ENCODE peak calls at places on chromosomes 16 and 17, in five cellular contexts. H, R, Z, E and X are unnamed samples. For H3K27me3, the result is how much of the 10 kb centered on the place peaks cover.

GRCh38 chr16:65122974-65123845 is 1.3 kb upstream of the CDH11 start:
- DNase-seq in R (peak), Z (no peak), E (peak), H (peak), X (no peak)

GRCh38 chr17:40025991-40026815 is 11.0 kb downstream of the CSF3 start:
- DNase-seq in H (no peak), E (no peak), R (no peak), Z (peak), X (peak)

GRCh38 chr17:32317353-32317752 is 24.6 kb downstream of the C17orf75 start:
- DNase-seq in R (no peak), Z (no peak), H (no peak), E (no peak), X (no peak)

GRCh38 chr17:61809816-61810392 is 53.4 kb downstream of the BRIP1 start:
- DNase-seq in H (no peak), Z (no peak), E (no peak), R (no peak), X (no peak)

GRCh38 chr16:73616186-73616585 is 568.3 kb upstream of the ZFHX3 start:
- DNase-seq in R (no peak), Z (no peak), H (no peak), E (no peak), X (no peak)

GRCh38 chr16:17927015-17927414 is 409.5 kb downstream of the NPIPA8 start:
- DNase-seq in H (no peak), R (no peak), Z (no peak), E (no peak), X (no peak)

GRCh38 chr17:21358682-21359482 is 17.3 kb upstream of the KCNJ12 start:
- DNase-seq in E (peak), Z (no peak), R (no peak), H (no peak), X (no peak)

GRCh38 chr16:3009568-3010390 is 2.9 kb upstream of the CLDN9 start:
- DNase-seq in H (no peak), R (no peak), E (no peak), Z (no peak), X (no peak)

GRCh38 chr17:74433421-74434121 is 1.7 kb downstream of the GPRC5C start:
- DNase-seq in R (peak), E (no peak), H (no peak), Z (no peak), X (no peak)

GRCh38 chr16:15822957-15823356 is 33.9 kb downstream of the MYH11 start:
- DNase-seq in E (no peak), Z (no peak), H (no peak), R (peak), X (no peak)

DNA sequence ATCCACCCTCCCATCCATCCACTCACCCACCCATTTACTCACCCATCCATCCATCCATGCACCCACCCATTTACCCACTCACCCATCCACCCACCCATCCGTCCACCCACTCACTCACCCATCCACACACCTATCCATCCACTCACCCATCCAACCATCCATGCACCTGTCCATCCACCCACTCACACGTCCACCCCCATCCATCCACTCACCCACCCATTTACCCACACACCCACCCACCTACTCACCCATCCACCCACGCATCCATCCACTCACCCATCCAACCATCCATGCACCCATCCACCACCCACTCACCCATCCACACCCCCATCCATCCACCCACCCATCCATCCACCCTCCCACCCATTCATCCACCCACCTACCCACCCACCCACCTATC is 12.2 kb downstream of the SOX8 start:
- DNase-seq in E (no peak), Z (no peak), R (no peak), H (no peak), X (no peak)
- H3K27me3 ChIP-seq in E (under half), Z (under half), R (under half), H (half or more), X (under half)

GRCh38 chr17:47693667-47694017 is 319 bp upstream of the TBKBP1 start:
- DNase-seq in E (no peak), H (peak), Z (no peak), R (no peak), X (no peak)
- H3K27me3 ChIP-seq in E (under half), H (under half), Z (under half), R (under half), X (under half)

DNA sequence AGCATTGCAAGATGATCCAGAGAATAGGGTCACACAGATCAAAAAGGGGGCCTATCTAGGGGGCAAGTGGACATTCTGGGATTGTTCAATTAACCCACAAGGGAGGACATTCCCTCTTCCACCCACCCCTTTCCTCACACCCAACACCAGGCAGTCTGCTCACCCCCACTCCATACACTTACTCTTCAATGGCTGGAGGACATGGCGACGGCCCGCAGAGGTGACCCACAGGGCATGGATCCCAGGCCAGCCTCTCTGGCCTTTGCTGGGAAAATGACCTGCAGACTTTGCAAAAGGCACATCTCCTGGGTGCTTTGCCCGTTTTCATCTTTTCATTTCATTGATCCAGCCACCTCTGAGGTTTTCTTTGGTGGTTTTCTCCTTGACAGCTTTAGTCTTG is 1.7 kb upstream of the CACNG5 start:
- DNase-seq in H (no peak), R (no peak), E (no peak), Z (no peak), X (no peak)
- H3K27me3 ChIP-seq in H (under half), R (under half), E (under half), Z (under half), X (under half)

GRCh38 chr16:87955302-87956168 is 4.3 kb downstream of the BANP start:
- DNase-seq in H (no peak), Z (no peak), E (no peak), R (no peak), X (no peak)
- H3K27me3 ChIP-seq in H (under half), Z (under half), E (under half), R (under half), X (under half)

GRCh38 chr17:11539637-11540036 is 58.6 kb upstream of the DNAH9 start:
- DNase-seq in R (no peak), H (no peak), E (no peak), Z (no peak), X (no peak)
- H3K27me3 ChIP-seq in R (under half), H (under half), E (under half), Z (under half), X (under half)

GRCh38 chr17:2331303-2331702 is 5.0 kb downstream of the TSR1 start:
- DNase-seq in Z (no peak), R (no peak), H (no peak), E (no peak), X (no peak)

GRCh38 chr17:2337811-2338657 is 733 bp downstream of the SGSM2 start:
- DNase-seq in R (peak), H (peak), Z (peak), E (peak), X (peak)

GRCh38 chr17:2335726-2336214 is 487 bp downstream of the TSR1 start:
- DNase-seq in E (no peak), H (no peak), R (peak), Z (no peak), X (no peak)

GRCh38 chr17:2337152-2337810 is at the start of gene SGSM2:
- DNase-seq in H (peak), E (peak), Z (peak), R (peak), X (peak)

DNA sequence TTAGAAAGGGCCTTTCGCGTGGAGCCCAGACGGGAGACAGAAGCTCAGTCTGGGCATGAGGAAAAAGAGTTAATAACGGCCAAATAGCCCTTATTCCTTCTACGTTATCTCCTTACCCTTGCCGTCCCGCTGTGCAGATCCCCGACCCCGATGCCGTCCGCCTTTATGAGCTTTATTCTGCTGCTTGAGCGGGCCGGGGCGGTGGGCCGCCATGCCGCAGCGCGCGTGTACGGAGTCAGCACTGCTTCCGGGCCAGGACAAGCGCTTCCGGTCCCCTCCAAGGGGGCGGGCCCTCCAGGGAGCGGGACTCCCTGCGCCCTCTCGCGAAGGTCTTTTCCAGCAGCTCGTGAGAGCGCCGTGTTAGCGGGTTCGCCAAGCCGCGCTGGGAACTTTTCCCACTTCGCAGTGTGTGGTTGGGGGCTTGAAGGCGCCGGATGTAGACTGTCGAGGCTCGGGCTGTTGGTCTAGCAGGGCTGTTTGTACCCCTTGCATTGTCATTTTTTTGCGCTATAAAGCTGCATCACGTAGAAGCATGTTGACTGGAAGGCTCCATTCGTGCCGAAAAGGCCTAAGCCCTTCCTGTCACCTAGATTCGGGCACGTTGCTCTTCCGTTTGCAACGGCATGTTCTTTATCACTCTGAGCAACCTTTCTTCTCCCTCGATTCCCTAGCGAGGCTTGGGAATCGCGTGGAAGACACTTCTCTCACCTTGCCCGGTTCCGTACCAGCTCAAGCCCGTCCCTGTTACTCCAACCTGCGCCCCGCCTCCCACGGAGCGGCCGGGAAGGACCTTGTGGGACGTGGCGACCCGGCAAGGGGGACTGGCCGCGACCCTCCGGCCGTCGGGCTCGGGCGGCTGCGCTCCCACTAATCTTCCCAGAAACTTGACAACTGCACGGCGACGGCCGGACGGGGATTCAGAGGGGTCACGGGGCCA is at the start of gene TSR1:
- DNase-seq in E (peak), R (peak), Z (peak), H (peak), X (peak)
- H3K27me3 ChIP-seq in E (under half), R (under half), Z (under half), H (under half), X (under half)

GRCh38 chr17:78374189-78374588 is 4.3 kb upstream of the PGS1 start:
- DNase-seq in Z (no peak), E (no peak), R (no peak), H (no peak), X (no peak)
- H3K27me3 ChIP-seq in Z (under half), E (under half), R (under half), H (under half), X (under half)

GRCh38 chr17:34435182-34435928 is 72.3 kb upstream of the CCL1 start:
- DNase-seq in H (no peak), Z (no peak), R (no peak), E (no peak), X (no peak)

GRCh38 chr17:34442387-34443111 is 79.5 kb upstream of the CCL1 start:
- DNase-seq in E (peak), H (no peak), Z (no peak), R (no peak), X (no peak)

GRCh38 chr17:34437188-34437587 is 74.2 kb upstream of the CCL1 start:
- DNase-seq in R (no peak), Z (no peak), E (no peak), H (no peak), X (no peak)

GRCh38 chr17:34434065-34434464 is 71.0 kb upstream of the CCL1 start:
- DNase-seq in E (no peak), Z (no peak), H (no peak), R (no peak), X (no peak)

GRCh38 chr17:34436607-34437006 is 73.6 kb upstream of the CCL1 start:
- DNase-seq in H (no peak), Z (no peak), R (no peak), E (no peak), X (no peak)
- H3K27me3 ChIP-seq in H (under half), Z (under half), R (under half), E (under half), X (under half)